ENCODE peak calls at places on chromosomes 7 and 10, in four cellular contexts. One of them, this sample, is unnamed.

GRCh38 chr10:105594301-105594700 is 953.2 kb downstream of the SORCS3 start:
- DNase-seq in left lung: no peak
- DNase-seq in neuronal stem cell: no peak
- DNase-seq in IMR-90: no peak
- DNase-seq in this sample: no peak

GRCh38 chr10:126598009-126598408 is 72.5 kb downstream of the C10orf90 start:
- DNase-seq in IMR-90: peak; percentile 27
- DNase-seq in neuronal stem cell: peak; percentile 20
- DNase-seq in left lung: no peak
- DNase-seq in this sample: peak; percentile 46

GRCh38 chr10:59126277-59126676 is 50.2 kb upstream of the PHYHIPL start:
- DNase-seq in left lung: no peak
- DNase-seq in neuronal stem cell: peak; percentile 4
- DNase-seq in IMR-90: no peak
- DNase-seq in this sample: no peak

GRCh38 chr7:106812027-106812643 is 52.9 kb upstream of the PIK3CG start:
- DNase-seq in neuronal stem cell: no peak
- DNase-seq in IMR-90: no peak
- DNase-seq in left lung: peak; percentile 66
- DNase-seq in this sample: no peak

GRCh38 chr7:14899065-14899464 is 3.5 kb downstream of the DGKB start:
- DNase-seq in neuronal stem cell: no peak
- DNase-seq in IMR-90: no peak
- DNase-seq in left lung: no peak
- DNase-seq in this sample: peak; percentile 5

GRCh38 chr7:159067870-159068787 is 76.5 kb downstream of the VIPR2 start:
- DNase-seq in left lung: no peak
- DNase-seq in IMR-90: no peak
- DNase-seq in neuronal stem cell: no peak
- DNase-seq in this sample: peak; percentile 7

GRCh38 chr10:6659451-6659850 is 79.4 kb upstream of the PRKCQ start:
- DNase-seq in IMR-90: no peak
- DNase-seq in neuronal stem cell: no peak
- DNase-seq in left lung: no peak
- DNase-seq in this sample: no peak

GRCh38 chr7:117202511-117202910 is 120.3 kb downstream of the WNT2 start:
- DNase-seq in left lung: no peak
- DNase-seq in neuronal stem cell: no peak
- DNase-seq in IMR-90: peak; percentile 62
- DNase-seq in this sample: peak; percentile 18

GRCh38 chr7:37815969-37816371 is 32.4 kb upstream of the NME8 start:
- DNase-seq in neuronal stem cell: no peak
- DNase-seq in IMR-90: no peak
- DNase-seq in left lung: no peak
- DNase-seq in this sample: no peak

GRCh38 chr7:90216771-90217170 is 5.2 kb downstream of the STEAP2 start:
- DNase-seq in left lung: no peak
- DNase-seq in neuronal stem cell: no peak
- DNase-seq in IMR-90: no peak
- DNase-seq in this sample: no peak

GRCh38 chr7:103637726-103638125 is 191.7 kb upstream of the SLC26A5 start:
- DNase-seq in neuronal stem cell: no peak
- DNase-seq in left lung: no peak
- DNase-seq in IMR-90: peak; percentile 83
- DNase-seq in this sample: peak; percentile 76

GRCh38 chr10:44237364-44238034 is 147.4 kb downstream of the CXCL12 start:
- DNase-seq in IMR-90: no peak
- DNase-seq in neuronal stem cell: no peak
- DNase-seq in left lung: no peak
- DNase-seq in this sample: peak; percentile 30

GRCh38 chr7:130463553-130464434 is 23.0 kb upstream of the CEP41 start:
- DNase-seq in IMR-90: no peak
- DNase-seq in left lung: no peak
- DNase-seq in neuronal stem cell: no peak
- DNase-seq in this sample: no peak

GRCh38 chr10:105243825-105244224 is 602.7 kb downstream of the SORCS3 start:
- DNase-seq in neuronal stem cell: no peak
- DNase-seq in IMR-90: no peak
- DNase-seq in left lung: no peak
- DNase-seq in this sample: no peak

GRCh38 chr7:114942443-114943175 is 20.7 kb downstream of the MDFIC start:
- DNase-seq in IMR-90: no peak
- DNase-seq in left lung: no peak
- DNase-seq in neuronal stem cell: no peak
- DNase-seq in this sample: no peak

GRCh38 chr7:55177589-55178261 is 158.9 kb downstream of the EGFR start:
- DNase-seq in left lung: peak; percentile 31
- DNase-seq in IMR-90: no peak
- DNase-seq in neuronal stem cell: no peak
- DNase-seq in this sample: peak; percentile 32

GRCh38 chr10:35506741-35507140 is 98.4 kb upstream of the GJD4 start:
- DNase-seq in neuronal stem cell: no peak
- DNase-seq in left lung: no peak
- DNase-seq in IMR-90: no peak
- DNase-seq in this sample: no peak